ENCODE peak calls at places on chromosomes 13 and 19, in five cellular contexts. E, I, S, N and B are unnamed samples. For H3K9me3, the result is how much of the 10 kb centered on the place peaks cover.

GRCh38 chr19:38707512-38708114 is 36.7 kb downstream of the CAPN12 start:
- DNase-seq in I (no peak), E (peak), N (no peak), S (peak), B (no peak)

GRCh38 chr19:13281567-13282291 is 131.5 kb downstream of the IER2 start:
- DNase-seq in N (no peak), I (no peak), S (no peak), E (no peak), B (no peak)

GRCh38 chr13:73757471-73758233 is 376.6 kb downstream of the KLF12 start:
- DNase-seq in N (no peak), S (no peak), E (no peak), I (no peak), B (no peak)

GRCh38 chr13:54682184-54682583 is 1653.6 kb downstream of the OLFM4 start:
- DNase-seq in N (no peak), E (no peak), I (no peak), S (no peak), B (no peak)

GRCh38 chr13:67642638-67643037 is 412.5 kb upstream of the PCDH9 start:
- DNase-seq in S (no peak), N (no peak), E (no peak), I (no peak), B (no peak)

GRCh38 chr19:35960432-35960972 is 24.3 kb downstream of the LRFN3 start:
- DNase-seq in E (no peak), S (no peak), N (no peak), I (no peak), B (no peak)

GRCh38 chr13:111344471-111345191 is 24.2 kb downstream of the TEX29 start:
- DNase-seq in E (no peak), I (no peak), S (no peak), N (peak), B (no peak)

GRCh38 chr13:93066187-93066586 is 160.4 kb upstream of the GPC6 start:
- DNase-seq in I (no peak), S (no peak), E (peak), N (no peak), B (no peak)

GRCh38 chr13:114282143-114282685 is 813 bp downstream of the UPF3A start:
- DNase-seq in E (peak), S (peak), I (peak), N (peak), B (peak)

GRCh38 chr13:20405691-20406090 is 120.0 kb downstream of the CRYL1 start:
- DNase-seq in N (no peak), E (no peak), S (no peak), I (no peak), B (no peak)

GRCh38 chr19:48102870-48103751 is 7.5 kb downstream of the PLA2G4C start:
- DNase-seq in E (no peak), N (peak), I (no peak), S (no peak), B (no peak)

GRCh38 chr13:99360696-99361095 is 53.5 kb upstream of the GPR183 start:
- DNase-seq in I (no peak), S (no peak), N (no peak), E (no peak), B (no peak)

GRCh38 chr19:57563547-57563946 is 3.9 kb upstream of the ZNF550 start:
- DNase-seq in I (no peak), N (no peak), S (no peak), E (no peak), B (no peak)
- H3K9me3 ChIP-seq in I (half or more), N (under half), S (under half), E (under half), B (under half)

GRCh38 chr19:37413243-37414084 is 42.6 kb downstream of the ZNF527 start:
- DNase-seq in E (no peak), N (no peak), S (no peak), I (no peak), B (no peak)
- H3K9me3 ChIP-seq in E (under half), N (under half), S (under half), I (half or more), B (under half)

GRCh38 chr19:43841990-43842389 is 14.9 kb downstream of the ZNF283 start:
- DNase-seq in I (no peak), N (no peak), S (no peak), E (no peak), B (no peak)

GRCh38 chr19:43839139-43839538 is 12.0 kb downstream of the ZNF283 start:
- DNase-seq in N (no peak), E (no peak), I (no peak), S (no peak), B (no peak)
- H3K9me3 ChIP-seq in N (under half), E (under half), I (half or more), S (under half), B (under half)

GRCh38 chr19:57110592-57111328 is 9.0 kb upstream of the USP29 start:
- DNase-seq in N (no peak), E (no peak), I (no peak), S (no peak), B (no peak)
- H3K9me3 ChIP-seq in N (under half), E (under half), I (under half), S (under half), B (under half)

GRCh38 chr13:48074006-48074405 is 20.9 kb downstream of the MED4 start:
- DNase-seq in I (no peak), N (no peak), E (no peak), S (no peak), B (no peak)
- H3K9me3 ChIP-seq in I (under half), N (under half), E (under half), S (under half), B (under half)